ENCODE peak calls at places on chromosomes 6 and 20, in eight cellular contexts. One of them, this sample, is unnamed.

GRCh38 chr6:53723331-53723730 is 57.8 kb upstream of the KLHL31 start:
- DNase-seq in HT1080: no peak
- DNase-seq in GM23338: no peak
- DNase-seq in amniotic stem cell: no peak
- DNase-seq in fibroblast of lung: no peak
- DNase-seq in NCI-H748 treated with DMSO at 0.1 percent for 48 hours: no peak
- DNase-seq in iris pigment epithelial cell: no peak
- DNase-seq in kidney glomerular epithelial cell: no peak
- DNase-seq in this sample: no peak

GRCh38 chr20:37142708-37143107 is 36.4 kb upstream of the RPN2 start:
- DNase-seq in HT1080: no peak
- DNase-seq in GM23338: no peak
- DNase-seq in amniotic stem cell: no peak
- DNase-seq in fibroblast of lung: no peak
- DNase-seq in NCI-H748 treated with DMSO at 0.1 percent for 48 hours: no peak
- DNase-seq in iris pigment epithelial cell: peak
- DNase-seq in kidney glomerular epithelial cell: peak
- DNase-seq in this sample: peak

GRCh38 chr6:99779631-99780555 is 173.3 kb downstream of the PRDM13 start:
- DNase-seq in HT1080: no peak
- DNase-seq in GM23338: no peak
- DNase-seq in amniotic stem cell: no peak
- DNase-seq in fibroblast of lung: no peak
- DNase-seq in NCI-H748 treated with DMSO at 0.1 percent for 48 hours: no peak
- DNase-seq in iris pigment epithelial cell: no peak
- DNase-seq in kidney glomerular epithelial cell: no peak
- DNase-seq in this sample: no peak

GRCh38 chr6:129491436-129491835 is 218.5 kb downstream of the ARHGAP18 start:
- DNase-seq in HT1080: no peak
- DNase-seq in GM23338: no peak
- DNase-seq in amniotic stem cell: no peak
- DNase-seq in fibroblast of lung: peak
- DNase-seq in NCI-H748 treated with DMSO at 0.1 percent for 48 hours: no peak
- DNase-seq in iris pigment epithelial cell: peak
- DNase-seq in kidney glomerular epithelial cell: peak
- DNase-seq in this sample: no peak

GRCh38 chr6:15073883-15074465 is 171.9 kb upstream of the JARID2 start:
- DNase-seq in HT1080: no peak
- DNase-seq in GM23338: no peak
- DNase-seq in amniotic stem cell: no peak
- DNase-seq in fibroblast of lung: no peak
- DNase-seq in NCI-H748 treated with DMSO at 0.1 percent for 48 hours: no peak
- DNase-seq in iris pigment epithelial cell: no peak
- DNase-seq in kidney glomerular epithelial cell: no peak
- DNase-seq in this sample: no peak

GRCh38 chr20:35742741-35743523 is 872 bp upstream of the RBM39 start:
- DNase-seq in HT1080: peak
- DNase-seq in GM23338: peak
- DNase-seq in amniotic stem cell: no peak
- DNase-seq in fibroblast of lung: peak
- DNase-seq in NCI-H748 treated with DMSO at 0.1 percent for 48 hours: peak
- DNase-seq in iris pigment epithelial cell: no peak
- DNase-seq in kidney glomerular epithelial cell: peak
- DNase-seq in this sample: no peak

GRCh38 chr6:117512056-117512828 is 29.8 kb downstream of the DCBLD1 start:
- DNase-seq in HT1080: no peak
- DNase-seq in GM23338: no peak
- DNase-seq in amniotic stem cell: no peak
- DNase-seq in fibroblast of lung: no peak
- DNase-seq in NCI-H748 treated with DMSO at 0.1 percent for 48 hours: no peak
- DNase-seq in iris pigment epithelial cell: no peak
- DNase-seq in kidney glomerular epithelial cell: no peak
- DNase-seq in this sample: no peak

GRCh38 chr6:37283786-37284185 is 25.8 kb upstream of the TMEM217 start:
- DNase-seq in HT1080: no peak
- DNase-seq in GM23338: no peak
- DNase-seq in amniotic stem cell: no peak
- DNase-seq in fibroblast of lung: no peak
- DNase-seq in NCI-H748 treated with DMSO at 0.1 percent for 48 hours: no peak
- DNase-seq in iris pigment epithelial cell: no peak
- DNase-seq in kidney glomerular epithelial cell: no peak
- DNase-seq in this sample: no peak

GRCh38 chr6:31558631-31559500 is 11.5 kb downstream of the NFKBIL1 start:
- DNase-seq in HT1080: peak
- DNase-seq in GM23338: no peak
- DNase-seq in amniotic stem cell: no peak
- DNase-seq in fibroblast of lung: no peak
- DNase-seq in NCI-H748 treated with DMSO at 0.1 percent for 48 hours: no peak
- DNase-seq in iris pigment epithelial cell: peak
- DNase-seq in kidney glomerular epithelial cell: peak
- DNase-seq in this sample: no peak

GRCh38 chr20:4046311-4046924 is 31.1 kb upstream of the RNF24 start:
- DNase-seq in HT1080: no peak
- DNase-seq in GM23338: no peak
- DNase-seq in amniotic stem cell: no peak
- DNase-seq in fibroblast of lung: no peak
- DNase-seq in NCI-H748 treated with DMSO at 0.1 percent for 48 hours: no peak
- DNase-seq in iris pigment epithelial cell: no peak
- DNase-seq in kidney glomerular epithelial cell: no peak
- DNase-seq in this sample: no peak

GRCh38 chr6:86715676-86716075 is 221.7 kb upstream of the HTR1E start:
- DNase-seq in HT1080: no peak
- DNase-seq in GM23338: peak
- DNase-seq in amniotic stem cell: no peak
- DNase-seq in fibroblast of lung: no peak
- DNase-seq in NCI-H748 treated with DMSO at 0.1 percent for 48 hours: no peak
- DNase-seq in iris pigment epithelial cell: peak
- DNase-seq in kidney glomerular epithelial cell: peak
- DNase-seq in this sample: peak

GRCh38 chr6:150211700-150212615 is 69.1 kb downstream of the PPP1R14C start:
- DNase-seq in HT1080: peak
- DNase-seq in GM23338: peak
- DNase-seq in amniotic stem cell: no peak
- DNase-seq in fibroblast of lung: no peak
- DNase-seq in NCI-H748 treated with DMSO at 0.1 percent for 48 hours: no peak
- DNase-seq in iris pigment epithelial cell: no peak
- DNase-seq in kidney glomerular epithelial cell: no peak
- DNase-seq in this sample: no peak

GRCh38 chr6:90035047-90035678 is 140.9 kb downstream of the GJA10 start:
- DNase-seq in HT1080: no peak
- DNase-seq in GM23338: no peak
- DNase-seq in amniotic stem cell: no peak
- DNase-seq in fibroblast of lung: no peak
- DNase-seq in NCI-H748 treated with DMSO at 0.1 percent for 48 hours: no peak
- DNase-seq in iris pigment epithelial cell: no peak
- DNase-seq in kidney glomerular epithelial cell: no peak
- DNase-seq in this sample: no peak

GRCh38 chr6:127510876-127511275 is 8.3 kb downstream of the MTCL3 start:
- DNase-seq in HT1080: no peak
- DNase-seq in GM23338: no peak
- DNase-seq in amniotic stem cell: no peak
- DNase-seq in fibroblast of lung: no peak
- DNase-seq in NCI-H748 treated with DMSO at 0.1 percent for 48 hours: no peak
- DNase-seq in iris pigment epithelial cell: no peak
- DNase-seq in kidney glomerular epithelial cell: no peak
- DNase-seq in this sample: no peak

GRCh38 chr20:57473246-57474042 is 51.5 kb downstream of the CTCFL start:
- DNase-seq in HT1080: peak
- DNase-seq in GM23338: peak
- DNase-seq in amniotic stem cell: no peak
- DNase-seq in fibroblast of lung: no peak
- DNase-seq in NCI-H748 treated with DMSO at 0.1 percent for 48 hours: no peak
- DNase-seq in iris pigment epithelial cell: peak
- DNase-seq in kidney glomerular epithelial cell: no peak
- DNase-seq in this sample: no peak

GRCh38 chr6:167799033-167799933 is 27.4 kb upstream of the AFDN start:
- DNase-seq in HT1080: no peak
- DNase-seq in GM23338: peak
- DNase-seq in amniotic stem cell: no peak
- DNase-seq in fibroblast of lung: peak
- DNase-seq in NCI-H748 treated with DMSO at 0.1 percent for 48 hours: no peak
- DNase-seq in iris pigment epithelial cell: no peak
- DNase-seq in kidney glomerular epithelial cell: no peak
- DNase-seq in this sample: no peak

GRCh38 chr20:38143646-38144554 is 21.2 kb downstream of the TGM2 start:
- DNase-seq in HT1080: peak
- DNase-seq in GM23338: no peak
- DNase-seq in amniotic stem cell: peak
- DNase-seq in fibroblast of lung: peak
- DNase-seq in NCI-H748 treated with DMSO at 0.1 percent for 48 hours: no peak
- DNase-seq in iris pigment epithelial cell: peak
- DNase-seq in kidney glomerular epithelial cell: peak
- DNase-seq in this sample: peak

GRCh38 chr20:732727-733126 is 35.6 kb downstream of the SLC52A3 start:
- DNase-seq in HT1080: no peak
- DNase-seq in GM23338: no peak
- DNase-seq in amniotic stem cell: no peak
- DNase-seq in fibroblast of lung: no peak
- DNase-seq in NCI-H748 treated with DMSO at 0.1 percent for 48 hours: no peak
- DNase-seq in iris pigment epithelial cell: no peak
- DNase-seq in kidney glomerular epithelial cell: no peak
- DNase-seq in this sample: no peak

GRCh38 chr6:169638388-169638787 is 63.4 kb downstream of the WDR27 start:
- DNase-seq in HT1080: no peak
- DNase-seq in GM23338: no peak
- DNase-seq in amniotic stem cell: no peak
- DNase-seq in fibroblast of lung: no peak
- DNase-seq in NCI-H748 treated with DMSO at 0.1 percent for 48 hours: no peak
- DNase-seq in iris pigment epithelial cell: no peak
- DNase-seq in kidney glomerular epithelial cell: no peak
- DNase-seq in this sample: no peak

GRCh38 chr6:16415677-16416076 is 177.3 kb downstream of the GMPR start:
- DNase-seq in HT1080: no peak
- DNase-seq in GM23338: no peak
- DNase-seq in amniotic stem cell: no peak
- DNase-seq in fibroblast of lung: no peak
- DNase-seq in NCI-H748 treated with DMSO at 0.1 percent for 48 hours: no peak
- DNase-seq in iris pigment epithelial cell: no peak
- DNase-seq in kidney glomerular epithelial cell: no peak
- DNase-seq in this sample: no peak

GRCh38 chr6:34536251-34536958 is 19.7 kb downstream of the SPDEF start:
- DNase-seq in HT1080: no peak
- DNase-seq in GM23338: no peak
- DNase-seq in amniotic stem cell: no peak
- DNase-seq in fibroblast of lung: no peak
- DNase-seq in NCI-H748 treated with DMSO at 0.1 percent for 48 hours: no peak
- DNase-seq in iris pigment epithelial cell: no peak
- DNase-seq in kidney glomerular epithelial cell: no peak
- DNase-seq in this sample: no peak

GRCh38 chr6:138959521-138959920 is 28.5 kb downstream of the REPS1 start:
- DNase-seq in HT1080: no peak
- DNase-seq in GM23338: no peak
- DNase-seq in amniotic stem cell: no peak
- DNase-seq in fibroblast of lung: no peak
- DNase-seq in NCI-H748 treated with DMSO at 0.1 percent for 48 hours: no peak
- DNase-seq in iris pigment epithelial cell: no peak
- DNase-seq in kidney glomerular epithelial cell: no peak
- DNase-seq in this sample: no peak

GRCh38 chr6:146543211-146543939 is at the start of gene RAB32:
- DNase-seq in HT1080: peak
- DNase-seq in GM23338: peak
- DNase-seq in amniotic stem cell: peak
- DNase-seq in fibroblast of lung: peak
- DNase-seq in NCI-H748 treated with DMSO at 0.1 percent for 48 hours: no peak
- DNase-seq in iris pigment epithelial cell: peak
- DNase-seq in kidney glomerular epithelial cell: peak
- DNase-seq in this sample: peak

GRCh38 chr6:19549109-19549508 is 288.1 kb upstream of the ID4 start:
- DNase-seq in HT1080: no peak
- DNase-seq in GM23338: no peak
- DNase-seq in amniotic stem cell: no peak
- DNase-seq in fibroblast of lung: no peak
- DNase-seq in NCI-H748 treated with DMSO at 0.1 percent for 48 hours: no peak
- DNase-seq in iris pigment epithelial cell: no peak
- DNase-seq in kidney glomerular epithelial cell: no peak
- DNase-seq in this sample: no peak

GRCh38 chr6:34027445-34027936 is 118.4 kb downstream of the GRM4 start:
- DNase-seq in HT1080: peak
- DNase-seq in GM23338: peak
- DNase-seq in amniotic stem cell: no peak
- DNase-seq in fibroblast of lung: peak
- DNase-seq in NCI-H748 treated with DMSO at 0.1 percent for 48 hours: no peak
- DNase-seq in iris pigment epithelial cell: peak
- DNase-seq in kidney glomerular epithelial cell: no peak
- DNase-seq in this sample: no peak

GRCh38 chr6:153994811-153995210 is 44.2 kb upstream of the OPRM1 start:
- DNase-seq in HT1080: no peak
- DNase-seq in GM23338: no peak
- DNase-seq in amniotic stem cell: no peak
- DNase-seq in fibroblast of lung: no peak
- DNase-seq in NCI-H748 treated with DMSO at 0.1 percent for 48 hours: no peak
- DNase-seq in iris pigment epithelial cell: no peak
- DNase-seq in kidney glomerular epithelial cell: no peak
- DNase-seq in this sample: no peak

GRCh38 chr6:125124250-125124777 is 29.3 kb upstream of the TPD52L1 start:
- DNase-seq in HT1080: peak
- DNase-seq in GM23338: no peak
- DNase-seq in amniotic stem cell: no peak
- DNase-seq in fibroblast of lung: no peak
- DNase-seq in NCI-H748 treated with DMSO at 0.1 percent for 48 hours: no peak
- DNase-seq in iris pigment epithelial cell: no peak
- DNase-seq in kidney glomerular epithelial cell: peak
- DNase-seq in this sample: no peak

GRCh38 chr6:73309784-73310502 is 44.1 kb downstream of the DPPA5 start:
- DNase-seq in HT1080: peak
- DNase-seq in GM23338: peak
- DNase-seq in amniotic stem cell: peak
- DNase-seq in fibroblast of lung: peak
- DNase-seq in NCI-H748 treated with DMSO at 0.1 percent for 48 hours: peak
- DNase-seq in iris pigment epithelial cell: peak
- DNase-seq in kidney glomerular epithelial cell: peak
- DNase-seq in this sample: no peak

GRCh38 chr6:33610057-33610456 is 11.1 kb upstream of the ITPR3 start:
- DNase-seq in HT1080: no peak
- DNase-seq in GM23338: no peak
- DNase-seq in amniotic stem cell: no peak
- DNase-seq in fibroblast of lung: no peak
- DNase-seq in NCI-H748 treated with DMSO at 0.1 percent for 48 hours: no peak
- DNase-seq in iris pigment epithelial cell: no peak
- DNase-seq in kidney glomerular epithelial cell: no peak
- DNase-seq in this sample: no peak

GRCh38 chr6:5898563-5898962 is 108.2 kb downstream of the NRN1 start:
- DNase-seq in HT1080: no peak
- DNase-seq in GM23338: peak
- DNase-seq in amniotic stem cell: no peak
- DNase-seq in fibroblast of lung: no peak
- DNase-seq in NCI-H748 treated with DMSO at 0.1 percent for 48 hours: no peak
- DNase-seq in iris pigment epithelial cell: no peak
- DNase-seq in kidney glomerular epithelial cell: no peak
- DNase-seq in this sample: no peak

GRCh38 chr20:58038123-58038654 is 190.3 kb downstream of the ANKRD60 start:
- DNase-seq in HT1080: no peak
- DNase-seq in GM23338: no peak
- DNase-seq in amniotic stem cell: no peak
- DNase-seq in fibroblast of lung: no peak
- DNase-seq in NCI-H748 treated with DMSO at 0.1 percent for 48 hours: no peak
- DNase-seq in iris pigment epithelial cell: no peak
- DNase-seq in kidney glomerular epithelial cell: no peak
- DNase-seq in this sample: no peak

GRCh38 chr6:63307581-63308246 is 12.1 kb downstream of the LGSN start:
- DNase-seq in HT1080: peak
- DNase-seq in GM23338: peak
- DNase-seq in amniotic stem cell: peak
- DNase-seq in fibroblast of lung: peak
- DNase-seq in NCI-H748 treated with DMSO at 0.1 percent for 48 hours: peak
- DNase-seq in iris pigment epithelial cell: peak
- DNase-seq in kidney glomerular epithelial cell: peak
- DNase-seq in this sample: no peak

GRCh38 chr6:15498640-15499039 is 164.2 kb downstream of the DTNBP1 start:
- DNase-seq in HT1080: peak
- DNase-seq in GM23338: no peak
- DNase-seq in amniotic stem cell: no peak
- DNase-seq in fibroblast of lung: no peak
- DNase-seq in NCI-H748 treated with DMSO at 0.1 percent for 48 hours: no peak
- DNase-seq in iris pigment epithelial cell: no peak
- DNase-seq in kidney glomerular epithelial cell: no peak
- DNase-seq in this sample: no peak

GRCh38 chr20:60469829-60470228 is 511.6 kb downstream of the CDH26 start:
- DNase-seq in HT1080: no peak
- DNase-seq in GM23338: no peak
- DNase-seq in amniotic stem cell: no peak
- DNase-seq in fibroblast of lung: no peak
- DNase-seq in NCI-H748 treated with DMSO at 0.1 percent for 48 hours: no peak
- DNase-seq in iris pigment epithelial cell: no peak
- DNase-seq in kidney glomerular epithelial cell: no peak
- DNase-seq in this sample: no peak